ENCODE peak calls at places on chromosome X, in four cellular contexts. Q is HEK293T, F is HepG2, D is K562. O is an unnamed sample.

GRCh38 chrX:22060451-22060940 is 28.4 kb downstream of the PHEX start:
- DNase-seq in Q (no peak), D (no peak), F (no peak), O (no peak)

GRCh38 chrX:45145492-45146215 is 55.0 kb downstream of the DIPK2B start:
- DNase-seq in D (no peak), F (no peak), Q (no peak), O (no peak)

GRCh38 chrX:68692651-68693050 is 45.2 kb downstream of the STARD8 start:
- DNase-seq in Q (no peak), D (no peak), F (no peak), O (no peak)

GRCh38 chrX:56726609-56727008 is 2.4 kb upstream of the NBDY start:
- DNase-seq in F (peak; percentile 41), D (peak; percentile 55), Q (peak; percentile 34), O (no peak)

GRCh38 chrX:151984328-151984727 is 9.9 kb upstream of the GABRE start:
- DNase-seq in Q (no peak), F (peak; percentile 50), D (peak; percentile 57), O (no peak)

GRCh38 chrX:105738162-105738561 is 84.2 kb upstream of the NRK start:
- DNase-seq in Q (no peak), D (no peak), F (no peak), O (no peak)

GRCh38 chrX:113392355-113392754 is 551.7 kb upstream of the AMOT start:
- DNase-seq in F (no peak), D (no peak), Q (no peak), O (no peak)

GRCh38 chrX:53717205-53717604 is 30.7 kb upstream of the HUWE1 start:
- DNase-seq in F (no peak), Q (no peak), D (no peak), O (peak; percentile 50)

GRCh38 chrX:12488781-12489180 is 302.4 kb upstream of the PRPS2 start:
- DNase-seq in F (no peak), Q (no peak), D (no peak), O (no peak)

GRCh38 chrX:41333994-41334865 is at the start of gene DDX3X:
- DNase-seq in Q (peak; percentile 76), F (peak; percentile 45), D (peak; percentile 89), O (peak; percentile 44)

GRCh38 chrX:4570141-4570540 is 856.7 kb upstream of the PRKX start:
- DNase-seq in Q (no peak), D (no peak), F (no peak), O (no peak)

GRCh38 chrX:11472879-11473278 is 179.7 kb downstream of the AMELX start:
- DNase-seq in D (no peak), Q (no peak), F (no peak), O (no peak)

GRCh38 chrX:44898411-44899221 is 25.6 kb downstream of the KDM6A start:
- DNase-seq in D (peak; percentile 63), Q (no peak), F (peak; percentile 20), O (no peak)

GRCh38 chrX:109847257-109848187 is 114.5 kb upstream of the ACSL4 start:
- DNase-seq in F (peak; percentile 42), Q (no peak), D (peak; percentile 14), O (no peak)

GRCh38 chrX:1442016-1442665 is 10.6 kb downstream of the ASMTL start:
- DNase-seq in D (no peak), Q (no peak), F (no peak), O (no peak)

GRCh38 chrX:12446342-12447075 is 308.2 kb downstream of the FRMPD4 start:
- DNase-seq in F (no peak), Q (no peak), D (no peak), O (no peak)

GRCh38 chrX:15468036-15468435 is 25.1 kb downstream of the PIR start:
- DNase-seq in D (peak; percentile 38), Q (peak; percentile 35), F (no peak), O (no peak)

GRCh38 chrX:1215123-1215823 is 2.8 kb upstream of the CRLF2 start:
- DNase-seq in F (no peak), D (no peak), Q (no peak), O (no peak)

GRCh38 chrX:23008431-23009099 is 8.8 kb downstream of the DDX53 start:
- DNase-seq in Q (peak; percentile 8), F (peak; percentile 1), D (peak; percentile 20), O (no peak)

GRCh38 chrX:47158131-47158530 is 13.1 kb downstream of the RBM10 start:
- DNase-seq in F (no peak), D (no peak), Q (no peak), O (no peak)
- TF ChIP-seq TARDBP in F (no peak), D (no peak), Q (no peak), O (no peak)

DNA sequence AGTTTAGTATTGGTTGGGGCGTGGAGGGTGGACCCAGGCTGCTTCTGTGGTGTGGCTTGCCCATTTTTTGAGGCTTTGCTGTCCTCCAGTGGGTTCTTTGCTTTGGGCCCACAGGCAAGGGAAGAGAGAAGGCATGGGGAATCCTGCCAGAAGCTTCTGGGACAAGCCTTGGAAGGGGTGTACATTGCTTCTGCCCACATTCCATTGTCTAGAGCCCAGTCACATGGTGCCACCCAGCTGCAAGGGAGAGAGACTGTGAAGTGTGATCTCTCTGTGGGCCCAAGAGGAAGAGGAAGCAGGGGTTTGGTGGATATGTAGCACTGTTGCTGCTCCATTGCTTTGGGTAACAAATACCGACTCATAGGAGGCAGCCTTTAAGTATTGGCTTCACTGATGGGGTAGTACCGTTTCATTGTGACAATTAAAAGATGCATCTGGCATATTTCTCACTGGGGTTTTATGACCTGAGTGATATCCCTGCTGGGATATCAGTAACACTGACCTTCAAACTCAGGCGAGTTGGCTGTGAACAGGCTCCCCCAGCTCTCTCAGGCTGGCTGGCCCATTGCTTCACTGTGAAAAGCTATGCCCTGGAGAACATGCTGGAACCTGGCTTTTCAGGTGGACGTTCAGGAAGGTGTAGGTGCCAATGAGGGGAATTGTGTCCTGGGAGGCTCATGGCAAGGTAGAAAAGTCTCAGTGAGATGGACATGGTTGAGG is 85.9 kb downstream of the CLDN34 start:
- DNase-seq in Q (no peak), F (no peak), D (no peak), O (no peak)
- TF ChIP-seq TARDBP in Q (no peak), F (no peak), D (no peak), O (no peak)

GRCh38 chrX:119602701-119603255 is 3.4 kb downstream of the NKRF start:
- DNase-seq in F (no peak), D (no peak), Q (no peak), O (no peak)

GRCh38 chrX:119605739-119606507 is at the start of gene NKRF:
- DNase-seq in D (peak; percentile 96), Q (peak; percentile 91), F (peak; percentile 82), O (peak; percentile 78)

GRCh38 chrX:119604778-119605177 is 1.4 kb downstream of the NKRF start:
- DNase-seq in D (peak; percentile 16), Q (no peak), F (no peak), O (no peak)

GRCh38 chrX:119606508-119607389 is 525 bp upstream of the NKRF start:
- DNase-seq in D (no peak), F (no peak), Q (no peak), O (no peak)

GRCh38 chrX:119605398-119605738 is 856 bp downstream of the NKRF start:
- DNase-seq in Q (peak; percentile 32), F (peak; percentile 3), D (peak; percentile 28), O (no peak)
- TF ChIP-seq TARDBP in Q (no peak), F (no peak), D (no peak), O (no peak)

DNA sequence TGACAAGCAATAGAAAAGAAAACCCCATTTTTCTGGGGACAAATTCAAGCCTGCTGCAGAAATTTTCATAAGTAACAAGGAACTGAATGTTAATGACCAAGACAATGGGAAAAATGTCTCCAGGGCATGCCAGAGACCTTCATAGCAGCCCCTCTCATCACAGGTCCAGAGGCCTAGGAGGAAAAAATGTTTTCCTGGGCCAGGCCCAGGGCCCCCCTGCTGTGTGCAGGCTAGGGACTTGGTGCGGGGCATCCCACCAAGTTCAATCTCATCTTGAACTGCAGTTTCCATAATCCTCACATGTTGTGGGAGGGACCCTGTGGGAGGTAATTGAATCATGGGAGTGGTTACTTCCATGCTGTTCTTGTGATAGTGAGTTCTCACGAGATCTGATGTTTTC is 211.5 kb upstream of the GRIA3 start:
- DNase-seq in F (no peak), Q (no peak), D (no peak), O (no peak)
- TF ChIP-seq TARDBP in F (no peak), Q (no peak), D (no peak), O (no peak)

DNA sequence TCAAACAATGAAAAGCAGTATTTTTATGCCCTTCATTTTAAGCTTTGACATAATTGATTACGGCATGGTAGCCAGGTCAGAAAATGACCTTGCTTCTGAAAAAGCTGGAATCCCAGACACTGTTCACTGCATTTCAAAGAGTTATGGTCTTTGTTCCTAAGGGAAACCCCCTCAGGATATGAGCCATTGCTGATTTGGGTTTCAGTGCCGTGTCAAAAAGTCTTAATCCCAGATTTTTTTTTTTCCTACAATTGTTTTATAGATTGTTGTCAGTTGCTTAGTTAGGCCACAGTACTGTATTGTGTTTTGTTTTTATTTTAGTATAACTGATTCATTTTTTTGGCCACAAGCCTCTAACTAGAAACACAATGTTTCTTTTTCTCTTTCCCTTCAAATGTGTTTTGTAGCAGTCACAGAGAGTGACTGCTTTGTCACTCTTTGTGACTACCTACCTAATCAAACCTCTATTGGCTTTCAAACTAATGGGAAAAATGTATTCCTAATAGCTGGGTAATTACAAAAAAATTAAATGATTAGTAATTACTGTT is 10.3 kb downstream of the WDR44 start:
- DNase-seq in D (no peak), F (no peak), Q (no peak), O (no peak)
- TF ChIP-seq TARDBP in D (no peak), F (no peak), Q (no peak), O (no peak)

O was measured in GM12878.